ENCODE peak calls at places on chromosomes 6 and 20, in five cellular contexts. I is cardiac fibroblast, A is adrenal gland, F is MM.1S, L is ascending aorta. G is an unnamed sample.

GRCh38 chr6:113739066-113739655 is 118.0 kb upstream of the MARCKS start:
- DNase-seq in I (no peak), A (no peak), L (no peak), F (no peak), G (no peak)

GRCh38 chr6:30935018-30935417 is 3.0 kb upstream of the SFTA2 start:
- DNase-seq in L (no peak), F (no peak), I (peak), A (no peak), G (no peak)

GRCh38 chr6:138031417-138031816 is 75.8 kb downstream of the PERP start:
- DNase-seq in L (no peak), I (no peak), A (no peak), F (no peak), G (no peak)

GRCh38 chr20:47818996-47819609 is 33.8 kb upstream of the SULF2 start:
- DNase-seq in I (no peak), L (no peak), F (no peak), A (no peak), G (no peak)

GRCh38 chr6:142802124-142802523 is 142.9 kb downstream of the HIVEP2 start:
- DNase-seq in A (peak), I (peak), L (no peak), F (peak), G (no peak)

GRCh38 chr20:36645998-36646397 is at the start of gene SLA2:
- DNase-seq in A (peak), F (no peak), L (no peak), I (no peak), G (peak)

GRCh38 chr6:143531720-143532504 is 20.4 kb upstream of the FUCA2 start:
- DNase-seq in A (no peak), F (no peak), L (no peak), I (no peak), G (no peak)

GRCh38 chr6:39091163-39091562 is 23.8 kb downstream of the SAYSD1 start:
- DNase-seq in F (no peak), A (no peak), L (no peak), I (peak), G (no peak)

GRCh38 chr6:158060447-158061360 is 79.0 kb downstream of the SYNJ2 start:
- DNase-seq in L (peak), F (no peak), I (peak), A (peak), G (no peak)

GRCh38 chr20:32988008-32988407 is 16.2 kb downstream of the SUN5 start:
- DNase-seq in A (no peak), L (no peak), F (no peak), I (no peak), G (no peak)

GRCh38 chr6:140579918-140580317 is 1205.5 kb upstream of the CITED2 start:
- DNase-seq in F (no peak), A (no peak), L (no peak), I (no peak), G (no peak)

GRCh38 chr6:125363010-125363359 is 61.2 kb upstream of the HDDC2 start:
- DNase-seq in L (no peak), F (no peak), I (peak), A (no peak), G (no peak)

GRCh38 chr6:2522521-2522920 is 228.2 kb downstream of the MYLK4 start:
- DNase-seq in A (no peak), I (peak), F (no peak), L (no peak), G (no peak)

GRCh38 chr6:43744490-43744889 is 25.5 kb upstream of the VEGFA start:
- DNase-seq in F (no peak), L (peak), A (no peak), I (no peak), G (no peak)

GRCh38 chr6:136113736-136114173 is 136.4 kb downstream of the MTFR2 start:
- DNase-seq in I (peak), A (peak), F (no peak), L (peak), G (no peak)

GRCh38 chr6:92267335-92267734 is 1152.0 kb downstream of the EPHA7 start:
- DNase-seq in F (peak), L (no peak), I (no peak), A (no peak), G (no peak)

GRCh38 chr20:46998497-46999190 is 104.0 kb downstream of the EYA2 start:
- DNase-seq in F (no peak), A (no peak), L (no peak), I (no peak), G (no peak)

GRCh38 chr6:15464211-15464725 is 198.6 kb downstream of the DTNBP1 start:
- DNase-seq in F (peak), I (peak), L (no peak), A (peak), G (peak)

GRCh38 chr20:46622125-46622524 is 29.1 kb downstream of the SLC13A3 start:
- DNase-seq in F (no peak), I (no peak), L (no peak), A (no peak), G (no peak)

GRCh38 chr6:157157228-157157627 is 166.1 kb downstream of the TMEM242 start:
- DNase-seq in A (no peak), F (no peak), L (no peak), I (no peak), G (no peak)

GRCh38 chr6:102928109-102928508 is 1534.6 kb downstream of the GRIK2 start:
- DNase-seq in I (no peak), A (no peak), L (no peak), F (no peak), G (no peak)

GRCh38 chr6:31898200-31899011 is 908 bp upstream of the EHMT2 start:
- DNase-seq in F (peak), A (no peak), L (no peak), I (peak), G (peak)

GRCh38 chr6:5457983-5458683 is 196.8 kb downstream of the FARS2 start:
- DNase-seq in A (no peak), F (no peak), I (no peak), L (no peak), G (no peak)

DNA sequence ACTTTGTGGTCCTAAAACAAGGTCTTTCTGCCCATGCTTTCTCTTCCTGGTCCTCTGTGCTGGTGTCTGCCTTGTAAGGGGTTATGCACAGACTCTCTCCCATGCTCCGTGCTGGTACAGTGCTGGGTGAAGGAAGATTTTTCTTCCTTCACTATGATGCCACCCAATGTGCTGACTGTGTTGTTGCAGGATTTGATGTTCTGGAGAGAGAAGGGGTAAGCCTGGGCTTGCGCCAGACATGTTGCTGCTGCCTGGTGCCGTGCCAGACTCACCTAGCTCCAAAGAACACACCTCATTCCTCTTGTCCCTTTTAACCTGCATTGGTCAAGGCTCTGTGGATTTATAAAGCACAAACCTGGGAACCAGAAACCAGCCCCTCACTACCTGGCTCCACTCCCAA is 28.4 kb upstream of the ARMH2 start:
- DNase-seq in A (no peak), I (no peak), L (no peak), F (no peak), G (no peak)
- TF ChIP-seq CTCF in A (no peak), I (no peak), L (no peak), F (no peak), G (no peak)

GRCh38 chr6:7758456-7758855 is 32.6 kb downstream of the BMP6 start:
- DNase-seq in I (peak), F (no peak), A (no peak), L (no peak), G (no peak)
- TF ChIP-seq CTCF in I (no peak), F (no peak), A (no peak), L (no peak), G (no peak)

DNA sequence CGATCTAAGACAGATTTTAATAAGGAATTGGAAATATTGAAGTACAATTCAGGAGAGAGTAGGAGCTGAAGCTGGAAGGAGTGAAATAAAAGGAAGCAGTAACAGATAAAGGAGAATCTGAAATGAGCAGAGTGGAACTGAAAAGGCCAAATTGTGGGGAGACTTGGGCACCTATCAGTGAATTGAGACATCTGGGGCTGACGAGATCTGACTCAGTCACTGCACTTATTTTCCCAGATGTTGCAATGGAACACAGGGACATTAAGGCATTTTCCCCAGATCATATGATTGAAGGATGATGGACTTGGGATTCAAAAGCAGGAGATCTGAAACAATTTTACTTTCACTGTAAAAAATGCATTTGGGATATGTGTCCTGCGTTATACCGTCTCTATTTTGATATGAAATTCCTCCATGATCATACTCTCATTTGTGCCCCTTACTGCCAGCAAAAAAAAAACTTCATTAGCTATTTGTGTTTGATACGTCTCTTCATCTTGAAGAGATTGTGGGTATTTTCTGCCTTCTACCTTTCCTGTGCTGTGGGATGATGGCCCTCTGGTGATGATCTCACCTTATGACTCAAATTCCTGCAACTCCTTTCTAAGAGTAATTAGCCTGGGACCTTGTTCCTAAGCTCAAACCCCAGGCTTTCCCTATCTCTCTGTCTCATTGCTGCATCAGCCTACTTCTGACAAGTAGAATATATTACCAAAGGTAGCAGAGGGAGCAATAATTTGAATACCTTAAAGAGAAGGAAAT is 278.5 kb upstream of the MAN1A1 start:
- DNase-seq in L (no peak), F (no peak), A (no peak), I (peak), G (no peak)
- TF ChIP-seq CTCF in L (no peak), F (no peak), A (no peak), I (no peak), G (no peak)

GRCh38 chr6:84093405-84094049 is 60.0 kb downstream of the MRAP2 start:
- DNase-seq in A (no peak), L (no peak), F (no peak), I (no peak), G (no peak)

GRCh38 chr6:84094050-84094435 is 60.5 kb downstream of the MRAP2 start:
- DNase-seq in F (no peak), I (peak), L (no peak), A (no peak), G (no peak)

GRCh38 chr6:84089552-84089951 is 56.0 kb downstream of the MRAP2 start:
- DNase-seq in F (no peak), L (no peak), I (no peak), A (no peak), G (no peak)

GRCh38 chr6:84095156-84095555 is 61.6 kb downstream of the MRAP2 start:
- DNase-seq in A (no peak), I (no peak), F (no peak), L (no peak), G (no peak)
- TF ChIP-seq CTCF in A (no peak), I (no peak), F (no peak), L (no peak), G (no peak)

DNA sequence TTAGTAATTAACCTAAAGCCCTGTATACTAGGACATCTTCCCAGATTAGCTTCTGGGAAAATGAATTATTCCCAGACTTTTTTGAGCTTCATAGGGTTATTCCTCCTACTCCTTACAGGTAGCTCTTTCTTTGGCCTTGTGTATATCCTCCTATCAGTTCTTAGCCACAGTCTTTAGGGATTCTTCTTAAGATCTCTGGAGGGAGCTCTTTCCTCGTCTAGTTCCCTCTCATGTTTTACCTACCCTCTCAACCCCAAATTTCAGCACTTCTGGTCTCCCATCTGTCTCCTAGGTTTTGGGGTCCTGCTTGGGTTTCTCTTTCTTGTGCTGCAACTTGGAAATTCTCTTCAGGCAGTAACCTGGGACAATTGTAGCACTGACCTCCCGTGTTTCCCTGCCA is 46.4 kb upstream of the SLC35B3 start:
- DNase-seq in L (no peak), A (no peak), F (peak), I (peak), G (peak)
- TF ChIP-seq CTCF in L (no peak), A (no peak), F (peak), I (no peak), G (peak)

GRCh38 chr6:19452495-19452894 is 384.7 kb upstream of the ID4 start:
- DNase-seq in A (no peak), I (no peak), F (no peak), L (no peak), G (no peak)
- TF ChIP-seq CTCF in A (no peak), I (no peak), F (no peak), L (no peak), G (no peak)

DNA sequence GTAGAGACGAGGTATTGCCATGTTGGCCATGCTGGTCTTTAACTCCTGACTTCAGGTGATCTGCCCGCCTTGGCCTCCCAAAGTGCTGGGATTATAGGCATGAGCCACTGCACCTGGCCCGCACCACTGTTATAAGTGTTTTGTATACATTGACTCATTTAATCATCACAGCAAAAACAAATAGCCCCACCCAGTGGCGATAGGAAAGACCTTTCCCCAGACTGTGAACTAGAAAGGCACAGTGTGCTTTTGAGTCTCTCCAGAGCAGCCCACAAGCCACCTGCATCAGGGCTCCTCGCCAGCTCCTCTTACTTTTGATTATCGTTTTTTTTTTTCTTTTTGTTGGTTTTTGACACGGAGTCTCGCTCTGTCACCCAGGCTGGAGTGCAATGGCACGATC is 27.9 kb upstream of the ZFP64 start:
- DNase-seq in F (peak), L (no peak), A (no peak), I (no peak), G (no peak)
- TF ChIP-seq CTCF in F (no peak), L (no peak), A (no peak), I (no peak), G (no peak)

GRCh38 chr6:62889240-62889639 is 322.0 kb upstream of the FKBP1C start:
- DNase-seq in L (no peak), F (no peak), I (no peak), A (no peak), G (no peak)

GRCh38 chr6:62891065-62891647 is 320.1 kb upstream of the FKBP1C start:
- DNase-seq in F (peak), A (no peak), I (peak), L (no peak), G (peak)
- TF ChIP-seq CTCF in F (peak), A (no peak), I (peak), L (no peak), G (no peak)

DNA sequence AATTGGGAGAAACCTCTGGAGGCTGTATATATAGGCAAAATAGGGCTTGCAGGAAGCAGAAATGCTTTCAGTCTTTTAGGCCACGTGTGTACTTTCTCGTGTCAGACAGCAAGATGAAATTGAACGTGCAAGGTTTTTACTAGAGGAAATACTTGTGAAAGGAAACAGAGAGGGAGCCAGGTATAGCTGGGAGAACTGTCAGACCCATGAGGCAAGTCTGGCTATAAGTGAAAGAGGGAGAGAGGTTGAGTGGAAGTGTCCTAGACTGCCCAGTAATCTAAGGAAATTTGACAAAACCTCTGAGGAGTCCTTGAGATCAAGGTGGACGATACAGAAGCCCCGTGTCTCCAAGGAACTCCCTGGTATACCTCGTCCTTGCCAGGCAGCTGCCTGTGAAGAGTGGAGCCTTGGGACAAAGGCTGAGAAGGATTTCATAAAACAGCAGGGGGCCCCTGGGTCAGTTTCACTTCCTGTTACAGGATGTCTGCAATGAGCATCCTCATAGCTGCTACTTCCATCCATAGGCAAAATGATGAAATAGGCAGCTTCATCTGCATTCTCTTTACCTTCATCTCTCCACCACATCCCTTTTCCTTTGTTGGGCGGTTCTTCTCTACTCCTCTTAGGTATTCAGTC is 114.4 kb upstream of the MAP3K7 start:
- DNase-seq in I (no peak), L (no peak), A (no peak), F (peak), G (peak)
- TF ChIP-seq CTCF in I (no peak), L (no peak), A (no peak), F (no peak), G (no peak)